ENCODE peak calls at places on chromosomes 1 and 21, in nine cellular contexts. C is psoas muscle; R is mucosa of descending colon; X is breast epithelium; N is SJSA1; F is ovary; G is sigmoid colon; T is effector memory CD4-positive, alpha-beta T cell; U is A549. D is an unnamed sample. For H3K9me3, the result is how much of the 10 kb centered on the place peaks cover.

GRCh38 chr1:210233495-210234253 is 1.1 kb downstream of the SERTAD4 start:
- DNase-seq in C (peak), R (peak), X (peak), N (peak), F (peak), G (peak), T (no peak), U (peak), D (peak)

GRCh38 chr1:66371233-66372005 is 162.5 kb upstream of the SGIP1 start:
- DNase-seq in C (no peak), R (no peak), X (no peak), N (peak), F (no peak), G (no peak), T (no peak), U (no peak), D (no peak)

GRCh38 chr1:230172016-230172356 is 104.9 kb downstream of the GALNT2 start:
- DNase-seq in C (no peak), R (no peak), X (no peak), N (no peak), F (no peak), G (peak), T (no peak), U (no peak), D (no peak)

GRCh38 chr1:241265428-241265827 is 91.6 kb downstream of the RGS7 start:
- DNase-seq in C (no peak), R (no peak), X (no peak), N (no peak), F (no peak), G (no peak), T (no peak), U (no peak), D (no peak)

GRCh38 chr1:38127432-38127831 is 80.8 kb upstream of the POU3F1 start:
- DNase-seq in C (no peak), R (no peak), X (no peak), N (no peak), F (no peak), G (peak), T (no peak), U (no peak), D (no peak)

GRCh38 chr21:10418649-10419048 is 102.7 kb upstream of the TPTE start:
- DNase-seq in C (no peak), R (no peak), X (no peak), N (no peak), F (no peak), G (no peak), T (no peak), U (no peak), D (no peak)

GRCh38 chr21:41880153-41880552 is 1.0 kb upstream of the PRDM15 start:
- DNase-seq in C (no peak), R (no peak), X (no peak), N (no peak), F (no peak), G (peak), T (no peak), U (no peak), D (no peak)

GRCh38 chr1:77283701-77284425 is 2.0 kb downstream of the AK5 start:
- DNase-seq in C (no peak), R (no peak), X (no peak), N (no peak), F (no peak), G (no peak), T (no peak), U (no peak), D (no peak)

GRCh38 chr1:40049745-40050144 is 9.2 kb downstream of the CAP1 start:
- DNase-seq in C (no peak), R (no peak), X (no peak), N (no peak), F (no peak), G (no peak), T (no peak), U (no peak), D (no peak)

GRCh38 chr1:54569339-54569738 is 21.3 kb downstream of the ACOT11 start:
- DNase-seq in C (no peak), R (no peak), X (no peak), N (peak), F (no peak), G (peak), T (no peak), U (no peak), D (no peak)

GRCh38 chr21:25307489-25307888 is 299.8 kb downstream of the MRPL39 start:
- DNase-seq in C (no peak), R (no peak), X (no peak), N (peak), F (no peak), G (no peak), T (no peak), U (no peak), D (no peak)

GRCh38 chr1:214281030-214281901 is at the start of gene SMYD2:
- DNase-seq in C (peak), R (peak), X (peak), N (peak), F (peak), G (peak), T (peak), U (peak), D (peak)

GRCh38 chr21:30251781-30252180 is 31.0 kb downstream of the KRTAP24-1 start:
- DNase-seq in C (no peak), R (no peak), X (no peak), N (no peak), F (no peak), G (no peak), T (no peak), U (no peak), D (no peak)

GRCh38 chr1:110554871-110555801 is 36.2 kb upstream of the KCNA10 start:
- DNase-seq in C (peak), R (peak), X (no peak), N (peak), F (peak), G (no peak), T (peak), U (peak), D (peak)

GRCh38 chr1:163709636-163710035 is 387.9 kb downstream of the NUF2 start:
- DNase-seq in C (no peak), R (no peak), X (no peak), N (peak), F (no peak), G (no peak), T (no peak), U (no peak), D (no peak)

DNA sequence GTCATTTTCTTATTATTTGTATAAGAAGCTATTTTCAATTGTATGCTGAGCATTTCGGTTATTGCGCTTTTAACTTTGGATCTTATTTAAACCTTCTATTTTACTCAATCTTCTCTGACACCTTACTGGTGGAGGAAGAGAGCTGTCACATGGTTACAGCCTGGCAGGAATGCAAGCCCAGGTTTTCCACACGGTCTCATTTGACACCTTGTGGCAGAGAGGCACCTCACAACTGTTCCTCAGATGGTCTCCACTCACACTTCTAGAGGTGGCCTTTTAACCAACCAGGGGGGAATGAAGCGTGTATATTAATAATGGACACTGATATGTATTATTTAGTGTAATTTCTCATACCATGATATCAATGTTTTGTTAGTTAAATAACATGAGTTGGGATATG is 9.6 kb downstream of the OR2T33 start:
- DNase-seq in C (no peak), R (no peak), X (no peak), N (no peak), F (no peak), G (no peak), T (no peak), U (no peak), D (no peak)
- H3K9me3 ChIP-seq in C (under half), R (under half), X (under half), N (under half), F (under half), G (under half), T (under half), U (under half), D (under half)

DNA sequence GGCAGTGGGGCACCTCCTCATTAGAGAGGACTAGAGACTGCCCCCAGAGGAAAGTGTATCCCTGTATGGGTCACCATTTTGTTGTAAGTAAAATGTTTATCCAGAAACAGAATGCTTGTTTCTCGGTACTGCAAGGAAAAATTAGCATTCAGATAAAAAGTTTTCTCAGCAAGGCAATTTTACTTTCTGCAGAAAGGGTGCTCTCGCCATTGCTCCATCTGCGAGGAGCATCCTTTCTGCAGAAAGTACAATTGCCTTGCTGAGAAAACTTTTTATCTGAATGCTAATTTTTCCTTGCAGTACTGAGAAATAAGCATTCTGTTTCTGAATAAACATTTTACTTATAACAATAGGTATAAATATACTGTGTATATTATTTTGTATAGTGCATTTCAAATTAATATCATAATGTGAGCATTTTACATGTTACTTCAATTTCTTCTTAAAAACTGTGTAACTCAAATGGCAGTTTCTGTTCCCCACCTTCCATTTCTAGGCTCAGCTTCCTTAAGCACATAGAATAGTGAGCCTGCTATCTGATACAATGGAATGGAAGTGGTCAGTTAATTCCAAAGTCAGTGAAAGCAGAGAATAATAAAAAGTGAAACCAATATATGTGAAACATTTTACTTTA is 76.5 kb upstream of the DESI2 start:
- DNase-seq in C (no peak), R (no peak), X (no peak), N (no peak), F (no peak), G (no peak), T (no peak), U (peak), D (no peak)
- H3K9me3 ChIP-seq in C (half or more), R (half or more), X (under half), N (under half), F (under half), G (under half), T (under half), U (half or more), D (half or more)

GRCh38 chr1:235083589-235084323 is 44.9 kb downstream of the TOMM20 start:
- DNase-seq in C (peak), R (peak), X (peak), N (peak), F (peak), G (peak), T (peak), U (peak), D (peak)
- H3K9me3 ChIP-seq in C (under half), R (under half), X (under half), N (under half), F (under half), G (under half), T (under half), U (under half), D (under half)

GRCh38 chr1:247156787-247157232 is 15.0 kb downstream of the ZNF124 start:
- DNase-seq in C (no peak), R (no peak), X (no peak), N (peak), F (no peak), G (no peak), T (no peak), U (peak), D (no peak)
- H3K9me3 ChIP-seq in C (half or more), R (half or more), X (half or more), N (under half), F (under half), G (under half), T (under half), U (half or more), D (half or more)

GRCh38 chr1:173347276-173347675 is 129.9 kb upstream of the PRDX6 start:
- DNase-seq in C (no peak), R (no peak), X (no peak), N (no peak), F (no peak), G (no peak), T (no peak), U (no peak), D (no peak)

GRCh38 chr1:173341307-173341706 is 134.2 kb upstream of the TNFSF4 start:
- DNase-seq in C (peak), R (no peak), X (no peak), N (no peak), F (no peak), G (no peak), T (no peak), U (no peak), D (no peak)

GRCh38 chr1:173344034-173344743 is 132.9 kb upstream of the PRDX6 start:
- DNase-seq in C (no peak), R (peak), X (no peak), N (no peak), F (no peak), G (no peak), T (no peak), U (no peak), D (no peak)

DNA sequence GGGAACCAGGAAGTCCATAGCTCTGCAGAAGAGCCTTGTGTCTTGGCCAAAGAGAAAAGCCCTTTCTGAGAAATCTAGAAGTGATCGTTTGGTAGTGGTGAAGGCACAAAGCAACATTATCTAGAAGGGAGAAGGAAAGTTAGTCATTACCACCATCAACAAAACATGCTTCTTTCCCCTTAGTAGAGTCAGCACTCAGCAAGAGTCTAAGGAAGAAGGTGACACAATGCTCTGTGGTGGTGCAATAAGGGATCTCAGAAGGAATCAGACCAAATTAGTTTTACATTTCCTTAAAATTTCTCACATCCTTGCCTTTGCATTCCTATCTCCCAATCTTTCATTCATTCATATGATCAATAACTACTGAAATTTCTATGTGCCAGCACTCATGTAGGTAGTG is 134.4 kb upstream of the PRDX6 start:
- DNase-seq in C (no peak), R (no peak), X (no peak), N (no peak), F (no peak), G (no peak), T (no peak), U (no peak), D (no peak)
- H3K9me3 ChIP-seq in C (under half), R (under half), X (under half), N (under half), F (under half), G (under half), T (under half), U (under half), D (under half)

GRCh38 chr1:63324779-63325119 is 2.4 kb downstream of the FOXD3 start:
- DNase-seq in C (no peak), R (no peak), X (no peak), N (no peak), F (no peak), G (no peak), T (no peak), U (no peak), D (no peak)
- H3K9me3 ChIP-seq in C (under half), R (under half), X (under half), N (under half), F (under half), G (under half), T (under half), U (under half), D (under half)